ENCODE peak calls at places on chromosomes 2 and 18, in ten cellular contexts. One of them, this sample, is unnamed.

GRCh38 chr2:217074576-217075224 is 214.8 kb upstream of the TNP1 start:
- DNase-seq in RKO: no peak
- DNase-seq in dermis blood vessel endothelial cell: no peak
- DNase-seq in AG09319: no peak
- DNase-seq in NCI-H1436: no peak
- DNase-seq in EL: no peak
- DNase-seq in M059J: no peak
- DNase-seq in NCI-H2081: no peak
- DNase-seq in PC-3: no peak
- DNase-seq in HEK293T: no peak
- DNase-seq in this sample: no peak

GRCh38 chr2:119697290-119698013 is 18.5 kb downstream of the TMEM177 start:
- DNase-seq in HEK293T: no peak
- DNase-seq in RKO: no peak
- DNase-seq in AG09319: no peak
- DNase-seq in M059J: no peak
- DNase-seq in NCI-H2081: no peak
- DNase-seq in dermis blood vessel endothelial cell: no peak
- DNase-seq in NCI-H1436: no peak
- DNase-seq in PC-3: no peak
- DNase-seq in EL: no peak
- DNase-seq in this sample: no peak

GRCh38 chr2:70360661-70361316 is 58.9 kb upstream of the FAM136A start:
- DNase-seq in EL: no peak
- DNase-seq in PC-3: peak
- DNase-seq in NCI-H1436: no peak
- DNase-seq in AG09319: no peak
- DNase-seq in HEK293T: no peak
- DNase-seq in M059J: no peak
- DNase-seq in dermis blood vessel endothelial cell: peak
- DNase-seq in RKO: no peak
- DNase-seq in NCI-H2081: no peak
- DNase-seq in this sample: no peak

GRCh38 chr2:36973320-36973719 is 7.0 kb upstream of the STRN start:
- DNase-seq in NCI-H1436: no peak
- DNase-seq in M059J: no peak
- DNase-seq in AG09319: no peak
- DNase-seq in NCI-H2081: no peak
- DNase-seq in HEK293T: no peak
- DNase-seq in EL: no peak
- DNase-seq in dermis blood vessel endothelial cell: peak
- DNase-seq in RKO: no peak
- DNase-seq in PC-3: no peak
- DNase-seq in this sample: no peak

GRCh38 chr2:183530333-183530901 is 406.2 kb downstream of the NUP35 start:
- DNase-seq in NCI-H2081: no peak
- DNase-seq in EL: no peak
- DNase-seq in HEK293T: no peak
- DNase-seq in dermis blood vessel endothelial cell: no peak
- DNase-seq in NCI-H1436: no peak
- DNase-seq in AG09319: no peak
- DNase-seq in M059J: no peak
- DNase-seq in RKO: no peak
- DNase-seq in PC-3: peak
- DNase-seq in this sample: no peak

GRCh38 chr2:29013046-29013780 is 32.1 kb downstream of the TOGARAM2 start:
- DNase-seq in dermis blood vessel endothelial cell: no peak
- DNase-seq in NCI-H1436: no peak
- DNase-seq in AG09319: no peak
- DNase-seq in NCI-H2081: no peak
- DNase-seq in EL: no peak
- DNase-seq in RKO: no peak
- DNase-seq in M059J: peak
- DNase-seq in HEK293T: no peak
- DNase-seq in PC-3: peak
- DNase-seq in this sample: no peak

GRCh38 chr2:219658447-219658846 is 31.0 kb downstream of the SLC4A3 start:
- DNase-seq in M059J: no peak
- DNase-seq in EL: peak
- DNase-seq in RKO: no peak
- DNase-seq in PC-3: no peak
- DNase-seq in HEK293T: no peak
- DNase-seq in NCI-H2081: no peak
- DNase-seq in NCI-H1436: no peak
- DNase-seq in dermis blood vessel endothelial cell: no peak
- DNase-seq in AG09319: no peak
- DNase-seq in this sample: no peak

GRCh38 chr2:54602736-54603322 is 120.6 kb upstream of the EML6 start:
- DNase-seq in PC-3: no peak
- DNase-seq in EL: no peak
- DNase-seq in M059J: no peak
- DNase-seq in NCI-H2081: no peak
- DNase-seq in HEK293T: no peak
- DNase-seq in RKO: no peak
- DNase-seq in dermis blood vessel endothelial cell: no peak
- DNase-seq in AG09319: no peak
- DNase-seq in NCI-H1436: no peak
- DNase-seq in this sample: no peak

GRCh38 chr2:226772389-226773179 is 27.0 kb downstream of the IRS1 start:
- DNase-seq in PC-3: no peak
- DNase-seq in dermis blood vessel endothelial cell: no peak
- DNase-seq in M059J: peak
- DNase-seq in NCI-H2081: no peak
- DNase-seq in RKO: no peak
- DNase-seq in HEK293T: no peak
- DNase-seq in AG09319: no peak
- DNase-seq in EL: no peak
- DNase-seq in NCI-H1436: no peak
- DNase-seq in this sample: no peak

GRCh38 chr2:132830321-132830720 is 160.3 kb upstream of the LYPD1 start:
- DNase-seq in NCI-H1436: no peak
- DNase-seq in M059J: no peak
- DNase-seq in PC-3: no peak
- DNase-seq in dermis blood vessel endothelial cell: no peak
- DNase-seq in NCI-H2081: no peak
- DNase-seq in RKO: no peak
- DNase-seq in EL: no peak
- DNase-seq in AG09319: no peak
- DNase-seq in HEK293T: no peak
- DNase-seq in this sample: no peak

GRCh38 chr18:21389283-21389682 is 147.3 kb downstream of the GREB1L start:
- DNase-seq in M059J: no peak
- DNase-seq in dermis blood vessel endothelial cell: no peak
- DNase-seq in RKO: peak
- DNase-seq in HEK293T: no peak
- DNase-seq in NCI-H2081: no peak
- DNase-seq in NCI-H1436: no peak
- DNase-seq in EL: no peak
- DNase-seq in PC-3: no peak
- DNase-seq in AG09319: no peak
- DNase-seq in this sample: no peak

GRCh38 chr2:20366672-20367116 is 16.1 kb upstream of the PUM2 start:
- DNase-seq in M059J: no peak
- DNase-seq in dermis blood vessel endothelial cell: no peak
- DNase-seq in RKO: no peak
- DNase-seq in PC-3: peak
- DNase-seq in AG09319: no peak
- DNase-seq in HEK293T: no peak
- DNase-seq in NCI-H1436: no peak
- DNase-seq in EL: no peak
- DNase-seq in NCI-H2081: no peak
- DNase-seq in this sample: no peak

GRCh38 chr2:116074161-116074560 is 1631.7 kb downstream of the DPP10 start:
- DNase-seq in NCI-H1436: no peak
- DNase-seq in PC-3: no peak
- DNase-seq in M059J: no peak
- DNase-seq in NCI-H2081: no peak
- DNase-seq in HEK293T: no peak
- DNase-seq in EL: no peak
- DNase-seq in RKO: no peak
- DNase-seq in AG09319: no peak
- DNase-seq in dermis blood vessel endothelial cell: no peak
- DNase-seq in this sample: no peak

GRCh38 chr18:49018961-49019445 is 68.2 kb upstream of the SMAD7 start:
- DNase-seq in PC-3: no peak
- DNase-seq in EL: no peak
- DNase-seq in dermis blood vessel endothelial cell: no peak
- DNase-seq in M059J: no peak
- DNase-seq in HEK293T: no peak
- DNase-seq in RKO: no peak
- DNase-seq in NCI-H1436: no peak
- DNase-seq in AG09319: no peak
- DNase-seq in NCI-H2081: no peak
- DNase-seq in this sample: no peak

GRCh38 chr2:17851731-17852585 is 26.5 kb upstream of the KCNS3 start:
- DNase-seq in EL: peak
- DNase-seq in PC-3: peak
- DNase-seq in AG09319: peak
- DNase-seq in NCI-H2081: peak
- DNase-seq in dermis blood vessel endothelial cell: peak
- DNase-seq in M059J: peak
- DNase-seq in NCI-H1436: peak
- DNase-seq in RKO: peak
- DNase-seq in HEK293T: peak
- DNase-seq in this sample: peak

This sample was measured in NCI-H2171.